ENCODE peak calls at places on chromosomes 13 and 19, in ten cellular contexts. T is fibroblast of lung; J is effector memory CD4-positive, alpha-beta T cell; W is upper lobe of right lung; S is ovary; I is uterus; E is breast epithelium; U is cardiac muscle cell; Q is heart left ventricle; Y is PC-3. D is an unnamed sample. For H3K36me3 and H3K4me1, the result is how much of the 10 kb centered on the place peaks cover.

GRCh38 chr19:14333101-14333871 is 48.0 kb upstream of the ADGRE5 start:
- DNase-seq in T (peak), J (no peak), W (no peak), S (peak), I (no peak), E (no peak), U (peak), Q (no peak), Y (peak), D (no peak)

GRCh38 chr19:30738047-30738446 is 365.9 kb downstream of the ZNF536 start:
- DNase-seq in T (no peak), J (no peak), W (no peak), S (no peak), I (no peak), E (no peak), U (no peak), Q (no peak), Y (no peak), D (no peak)

GRCh38 chr13:105937451-105937850 is 598.0 kb downstream of the EFNB2 start:
- DNase-seq in T (no peak), J (no peak), W (no peak), S (no peak), I (no peak), E (no peak), U (no peak), Q (no peak), Y (peak), D (no peak)

GRCh38 chr19:49691243-49692101 is 556 bp downstream of the CPT1C start:
- DNase-seq in T (peak), J (no peak), W (no peak), S (peak), I (peak), E (no peak), U (peak), Q (peak), Y (peak), D (no peak)

GRCh38 chr13:110726726-110727125 is 13.2 kb downstream of the ING1 start:
- DNase-seq in T (no peak), J (no peak), W (no peak), S (no peak), I (no peak), E (no peak), U (no peak), Q (no peak), Y (no peak), D (no peak)

GRCh38 chr19:47650695-47651094 is 41.8 kb downstream of the BICRA start:
- DNase-seq in T (no peak), J (no peak), W (no peak), S (no peak), I (no peak), E (no peak), U (no peak), Q (no peak), Y (no peak), D (no peak)

GRCh38 chr13:57212989-57213388 is 46.0 kb downstream of the PRR20E start:
- DNase-seq in T (no peak), J (no peak), W (no peak), S (no peak), I (no peak), E (no peak), U (no peak), Q (no peak), Y (no peak), D (no peak)

GRCh38 chr13:108528303-108528702 is 101.1 kb upstream of the MYO16 start:
- DNase-seq in T (no peak), J (no peak), W (no peak), S (no peak), I (no peak), E (no peak), U (no peak), Q (no peak), Y (no peak), D (no peak)

GRCh38 chr19:8361921-8362793 is 1.8 kb upstream of the ANGPTL4 start:
- DNase-seq in T (peak), J (no peak), W (peak), S (peak), I (peak), E (peak), U (peak), Q (peak), Y (peak), D (peak)

GRCh38 chr13:39215971-39216370 is 177.7 kb downstream of the NHLRC3 start:
- DNase-seq in T (no peak), J (no peak), W (no peak), S (no peak), I (no peak), E (no peak), U (no peak), Q (no peak), Y (no peak), D (no peak)

GRCh38 chr19:5694167-5694951 is 4.3 kb downstream of the RPL36 start:
- DNase-seq in T (no peak), J (no peak), W (no peak), S (peak), I (no peak), E (no peak), U (no peak), Q (no peak), Y (no peak), D (peak)

GRCh38 chr19:58001895-58002369 is 688 bp downstream of the ZNF606 start:
- DNase-seq in T (peak), J (no peak), W (no peak), S (no peak), I (no peak), E (no peak), U (peak), Q (no peak), Y (no peak), D (no peak)

GRCh38 chr13:31485183-31485582 is 254.1 kb upstream of the RXFP2 start:
- DNase-seq in T (no peak), J (no peak), W (no peak), S (no peak), I (no peak), E (no peak), U (no peak), Q (no peak), Y (no peak), D (no peak)

GRCh38 chr13:44051923-44052322 is 172.2 kb downstream of the LACC1 start:
- DNase-seq in T (peak), J (no peak), W (no peak), S (no peak), I (no peak), E (no peak), U (no peak), Q (no peak), Y (peak), D (no peak)

GRCh38 chr19:35752746-35753350 is 4.0 kb downstream of the HSPB6 start:
- DNase-seq in T (no peak), J (no peak), W (no peak), S (no peak), I (no peak), E (no peak), U (no peak), Q (peak), Y (no peak), D (no peak)

GRCh38 chr19:3821857-3822364 is 35.7 kb upstream of the MATK start:
- DNase-seq in T (no peak), J (peak), W (peak), S (peak), I (peak), E (no peak), U (peak), Q (peak), Y (peak), D (peak)

GRCh38 chr19:8097681-8098567 is 45.4 kb downstream of the CCL25 start:
- DNase-seq in T (no peak), J (no peak), W (no peak), S (no peak), I (no peak), E (no peak), U (no peak), Q (no peak), Y (no peak), D (no peak)

GRCh38 chr19:18014197-18014596 is 6.2 kb downstream of the ARRDC2 start:
- DNase-seq in T (no peak), J (no peak), W (no peak), S (no peak), I (no peak), E (no peak), U (no peak), Q (no peak), Y (no peak), D (no peak)

GRCh38 chr19:32976223-32976805 is 4.3 kb downstream of the FAAP24 start:
- DNase-seq in T (peak), J (peak), W (peak), S (peak), I (peak), E (peak), U (peak), Q (peak), Y (peak), D (peak)

GRCh38 chr19:49361438-49362047 is 673 bp downstream of the TEAD2 start:
- DNase-seq in T (peak), J (no peak), W (peak), S (peak), I (peak), E (peak), U (peak), Q (peak), Y (peak), D (peak)

GRCh38 chr13:43545317-43545874 is 241.4 kb downstream of the ENOX1 start:
- DNase-seq in T (no peak), J (no peak), W (no peak), S (peak), I (peak), E (no peak), U (no peak), Q (no peak), Y (no peak), D (no peak)

GRCh38 chr13:47949799-47950198 is 51.3 kb downstream of the SUCLA2 start:
- DNase-seq in T (no peak), J (no peak), W (no peak), S (no peak), I (no peak), E (no peak), U (no peak), Q (no peak), Y (no peak), D (no peak)

GRCh38 chr13:50319603-50320296 is 304.5 kb downstream of the KCNRG start:
- DNase-seq in T (peak), J (no peak), W (no peak), S (no peak), I (no peak), E (peak), U (no peak), Q (no peak), Y (peak), D (no peak)

GRCh38 chr19:49205114-49205513 is 47.5 kb downstream of the TRPM4 start:
- DNase-seq in T (no peak), J (no peak), W (no peak), S (no peak), I (no peak), E (no peak), U (no peak), Q (no peak), Y (no peak), D (no peak)

GRCh38 chr19:32594021-32594420 is 13.0 kb downstream of the PDCD5 start:
- DNase-seq in T (no peak), J (no peak), W (no peak), S (no peak), I (no peak), E (no peak), U (no peak), Q (no peak), Y (no peak), D (no peak)

GRCh38 chr19:3949294-3949693 is 16.4 kb downstream of the NMRK2 start:
- DNase-seq in T (no peak), J (no peak), W (no peak), S (no peak), I (no peak), E (no peak), U (no peak), Q (no peak), Y (no peak), D (no peak)

GRCh38 chr19:10353793-10354391 is 14.5 kb upstream of the ICAM3 start:
- DNase-seq in T (peak), J (peak), W (no peak), S (peak), I (peak), E (no peak), U (peak), Q (peak), Y (peak), D (no peak)

GRCh38 chr19:44690131-44690440 is 8.9 kb upstream of the CEACAM16 start:
- DNase-seq in T (no peak), J (no peak), W (no peak), S (no peak), I (no peak), E (no peak), U (no peak), Q (no peak), Y (no peak), D (no peak)

GRCh38 chr19:5534787-5535586 is 32.8 kb downstream of the TINCR start:
- DNase-seq in T (no peak), J (no peak), W (no peak), S (no peak), I (no peak), E (no peak), U (no peak), Q (no peak), Y (peak), D (no peak)

GRCh38 chr13:30804474-30804873 is 69.1 kb downstream of the ALOX5AP start:
- DNase-seq in T (no peak), J (no peak), W (no peak), S (no peak), I (no peak), E (no peak), U (no peak), Q (no peak), Y (no peak), D (no peak)

GRCh38 chr13:60032836-60033235 is 130.9 kb downstream of the DIAPH3 start:
- DNase-seq in T (no peak), J (no peak), W (no peak), S (no peak), I (no peak), E (no peak), U (no peak), Q (no peak), Y (no peak), D (no peak)

GRCh38 chr13:48542581-48543341 is 9.9 kb upstream of the RCBTB2 start:
- DNase-seq in T (peak), J (no peak), W (peak), S (peak), I (peak), E (peak), U (peak), Q (peak), Y (no peak), D (peak)

GRCh38 chr13:103236213-103236612 is 170.0 kb upstream of the SLC10A2 start:
- DNase-seq in T (no peak), J (no peak), W (no peak), S (no peak), I (no peak), E (no peak), U (no peak), Q (no peak), Y (peak), D (no peak)

GRCh38 chr13:61128850-61129645 is 286.6 kb downstream of the PCDH20 start:
- DNase-seq in T (peak), J (no peak), W (no peak), S (no peak), I (no peak), E (no peak), U (no peak), Q (no peak), Y (peak), D (no peak)

GRCh38 chr19:24140099-24140498 is 53.1 kb downstream of the ZNF254 start:
- DNase-seq in T (peak), J (no peak), W (no peak), S (no peak), I (no peak), E (no peak), U (no peak), Q (no peak), Y (peak), D (no peak)

GRCh38 chr13:27043013-27043412 is 128.6 kb downstream of the USP12 start:
- DNase-seq in T (peak), J (no peak), W (no peak), S (no peak), I (peak), E (peak), U (no peak), Q (no peak), Y (peak), D (no peak)

GRCh38 chr19:40744554-40745401 is 5.5 kb downstream of the ACTMAP start:
- DNase-seq in T (no peak), J (no peak), W (peak), S (no peak), I (no peak), E (no peak), U (peak), Q (no peak), Y (no peak), D (no peak)

GRCh38 chr19:12482505-12482886 is 2.1 kb downstream of the ZNF709 start:
- DNase-seq in T (peak), J (no peak), W (no peak), S (no peak), I (no peak), E (no peak), U (no peak), Q (no peak), Y (no peak), D (no peak)

GRCh38 chr19:12484011-12484370 is 625 bp downstream of the ZNF709 start:
- DNase-seq in T (peak), J (no peak), W (no peak), S (no peak), I (no peak), E (no peak), U (no peak), Q (no peak), Y (no peak), D (no peak)

GRCh38 chr19:12481781-12482504 is 2.7 kb downstream of the ZNF709 start:
- DNase-seq in T (no peak), J (no peak), W (no peak), S (no peak), I (no peak), E (no peak), U (no peak), Q (no peak), Y (no peak), D (no peak)

GRCh38 chr19:12478234-12478941 is 6.2 kb downstream of the ZNF709 start:
- DNase-seq in T (no peak), J (no peak), W (no peak), S (no peak), I (no peak), E (no peak), U (no peak), Q (no peak), Y (no peak), D (no peak)
- H3K36me3 ChIP-seq in T (under half), J (under half), W (under half), S (under half), I (under half), E (under half), U (under half), Q (under half), Y (under half), D (under half)

DNA sequence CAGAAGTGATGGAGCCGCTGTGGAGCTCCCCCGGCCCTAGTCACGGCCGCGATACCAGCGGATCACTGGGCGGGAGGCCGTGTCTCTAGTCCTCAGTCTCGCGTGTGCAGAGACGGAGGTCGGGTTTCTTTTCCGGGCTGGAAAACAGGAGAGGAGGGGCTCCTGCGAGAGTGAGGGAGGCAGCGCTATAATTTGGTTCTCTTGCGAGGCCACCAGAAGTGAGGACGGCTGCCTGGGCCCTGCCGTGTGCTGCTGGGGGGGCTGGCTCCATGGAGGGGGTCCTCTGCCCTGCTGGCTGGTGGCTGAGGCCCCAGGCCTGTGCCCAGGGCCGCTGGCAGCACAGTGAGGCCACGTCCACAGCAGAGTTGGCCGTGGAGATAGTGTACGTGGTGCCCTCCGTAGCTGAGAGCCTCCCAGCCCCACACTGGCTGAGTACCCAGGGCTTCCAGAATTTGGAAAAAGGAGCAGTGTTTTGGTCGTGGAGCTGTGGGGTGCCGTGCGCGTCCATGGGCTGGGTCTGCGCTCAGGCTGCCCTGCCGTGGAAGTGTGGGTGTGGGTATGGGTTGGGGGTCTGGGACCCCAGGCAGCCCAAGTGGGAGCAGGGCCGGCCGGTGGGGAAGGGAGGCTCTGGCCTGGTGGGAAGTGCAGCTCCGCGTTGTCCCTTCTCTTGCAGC is 5.8 kb downstream of the PTBP1 start:
- DNase-seq in T (peak), J (no peak), W (no peak), S (peak), I (no peak), E (no peak), U (peak), Q (no peak), Y (no peak), D (no peak)
- H3K27ac ChIP-seq in T (peak), J (no peak), W (peak), S (no peak), I (no peak), E (peak), U (peak), Q (peak), Y (no peak), D (no peak)

GRCh38 chr19:56101746-56102535 is 19.2 kb downstream of the ZNF787 start:
- DNase-seq in T (no peak), J (no peak), W (no peak), S (no peak), I (no peak), E (no peak), U (no peak), Q (no peak), Y (no peak), D (no peak)

GRCh38 chr19:56103027-56103614 is 18.0 kb downstream of the ZNF787 start:
- DNase-seq in T (no peak), J (no peak), W (no peak), S (no peak), I (no peak), E (no peak), U (no peak), Q (no peak), Y (no peak), D (no peak)

GRCh38 chr19:56106397-56106849 is 14.7 kb downstream of the ZNF787 start:
- DNase-seq in T (no peak), J (no peak), W (no peak), S (no peak), I (no peak), E (no peak), U (no peak), Q (peak), Y (no peak), D (no peak)

GRCh38 chr19:56105090-56105701 is 15.9 kb downstream of the ZNF787 start:
- DNase-seq in T (peak), J (peak), W (peak), S (peak), I (peak), E (peak), U (peak), Q (peak), Y (peak), D (peak)

GRCh38 chr19:56104423-56104822 is 16.7 kb downstream of the ZNF787 start:
- DNase-seq in T (no peak), J (no peak), W (no peak), S (no peak), I (no peak), E (no peak), U (no peak), Q (no peak), Y (no peak), D (no peak)
- H3K4me1 ChIP-seq in T (under half), J (under half), W (under half), S (under half), I (under half), E (under half), U (under half), Q (under half), Y (under half), D (under half)

DNA sequence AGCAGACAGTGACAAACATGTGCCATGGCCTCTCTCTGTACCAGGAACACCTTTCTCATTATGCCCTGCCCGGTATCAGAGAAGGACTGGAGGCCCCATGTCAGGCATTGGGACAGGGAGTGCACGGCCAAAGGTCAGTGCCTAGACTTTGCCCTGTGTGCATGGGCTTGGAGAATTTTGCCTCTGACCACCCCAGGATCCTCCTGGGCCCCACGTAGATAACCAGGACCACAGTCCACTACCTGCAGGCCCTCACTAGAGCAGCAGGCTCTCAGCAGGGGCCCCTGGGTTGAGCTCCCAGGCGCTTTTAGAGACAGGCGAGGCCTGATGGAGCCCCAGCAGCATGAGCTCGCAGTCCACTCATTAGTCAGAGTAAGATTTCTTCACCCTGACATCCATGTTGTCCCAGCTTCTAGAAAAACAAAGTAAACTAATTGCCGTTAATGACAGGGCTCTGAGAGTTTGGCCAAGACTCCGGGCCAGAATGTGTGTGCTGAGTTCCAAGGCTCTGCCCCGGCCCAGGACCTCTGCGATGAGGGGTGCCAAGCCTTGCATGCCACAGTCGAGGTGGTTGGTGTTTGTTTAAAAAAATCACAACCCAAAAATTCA is 42.7 kb downstream of the CAPN12 start:
- DNase-seq in T (peak), J (no peak), W (peak), S (peak), I (no peak), E (no peak), U (no peak), Q (no peak), Y (no peak), D (no peak)
- H3K36me3 ChIP-seq in T (under half), J (half or more), W (half or more), S (under half), I (under half), E (under half), U (under half), Q (half or more), Y (half or more), D (under half)

GRCh38 chr19:2477141-2477710 is 1.3 kb downstream of the GADD45B start:
- DNase-seq in T (peak), J (peak), W (peak), S (peak), I (peak), E (no peak), U (peak), Q (peak), Y (peak), D (peak)
- H3K27ac ChIP-seq in T (peak), J (peak), W (peak), S (peak), I (peak), E (peak), U (peak), Q (peak), Y (peak), D (peak)

GRCh38 chr13:98487016-98487415 is 89.9 kb downstream of the STK24 start:
- DNase-seq in T (peak), J (no peak), W (no peak), S (no peak), I (no peak), E (no peak), U (no peak), Q (no peak), Y (no peak), D (no peak)
- H3K4me1 ChIP-seq in T (under half), J (under half), W (half or more), S (under half), I (under half), E (under half), U (half or more), Q (under half), Y (under half), D (under half)